ENCODE peak calls at places on chromosomes 12 and 14, in seven cellular contexts. Y is HFFc6, V is HFF-Myc, E is fibroblast of lung, G is kidney epithelial cell, B is nephron progenitor cell, U is epithelial cell of esophagus. L is an unnamed sample.
A peak's percentile ranks its signal among the peaks of the same experiment; 100 is the strongest.

GRCh38 chr12:31732926-31733548 is 4.2 kb upstream of the AMN1 start:
- DNase-seq in Y (peak; percentile 82), V (peak; percentile 76), E (peak; percentile 65), G (peak; percentile 90), B (no peak), U (peak; percentile 98), L (peak; percentile 34)

GRCh38 chr14:81384900-81385299 is 15.2 kb downstream of the STON2 start:
- DNase-seq in Y (no peak), V (no peak), E (peak; percentile 21), G (peak; percentile 92), B (no peak), U (peak; percentile 79), L (no peak)

GRCh38 chr12:69170293-69170692 is 69.1 kb upstream of the CPSF6 start:
- DNase-seq in Y (no peak), V (no peak), E (no peak), G (no peak), B (no peak), U (no peak), L (no peak)

GRCh38 chr12:89663577-89664357 is 44.9 kb downstream of the ATP2B1 start:
- DNase-seq in Y (peak; percentile 28), V (no peak), E (peak; percentile 57), G (no peak), B (no peak), U (peak; percentile 51), L (peak; percentile 4)

GRCh38 chr12:17076335-17076734 is 470.4 kb upstream of the LMO3 start:
- DNase-seq in Y (no peak), V (no peak), E (no peak), G (no peak), B (no peak), U (peak; percentile 59), L (no peak)

GRCh38 chr12:28033538-28033915 is 61.0 kb upstream of the PTHLH start:
- DNase-seq in Y (peak; percentile 32), V (no peak), E (peak; percentile 18), G (no peak), B (no peak), U (peak; percentile 92), L (no peak)

GRCh38 chr12:6606331-6607131 is 648 bp downstream of the CHD4 start:
- DNase-seq in Y (no peak), V (no peak), E (peak; percentile 34), G (no peak), B (peak; percentile 69), U (peak; percentile 24), L (no peak)

GRCh38 chr14:72699852-72700257 is 194.0 kb downstream of the DPF3 start:
- DNase-seq in Y (peak; percentile 46), V (no peak), E (peak; percentile 96), G (no peak), B (no peak), U (peak; percentile 57), L (peak; percentile 62)

GRCh38 chr12:70365648-70366518 is at the start of gene KCNMB4:
- DNase-seq in Y (no peak), V (no peak), E (peak; percentile 18), G (no peak), B (peak; percentile 92), U (peak; percentile 48), L (no peak)

GRCh38 chr12:49200882-49201594 is 12.2 kb upstream of the TUBA1A start:
- DNase-seq in Y (peak; percentile 71), V (no peak), E (peak; percentile 90), G (peak; percentile 51), B (no peak), U (peak; percentile 83), L (peak; percentile 69)

GRCh38 chr14:100772607-100773165 is 46.0 kb downstream of the DLK1 start:
- DNase-seq in Y (no peak), V (no peak), E (no peak), G (no peak), B (no peak), U (no peak), L (no peak)

GRCh38 chr12:99146730-99147129 is 500.8 kb upstream of the GARIN6 start:
- DNase-seq in Y (no peak), V (no peak), E (no peak), G (no peak), B (no peak), U (no peak), L (no peak)

GRCh38 chr14:90039253-90040010 is 22.4 kb upstream of the KCNK13 start:
- DNase-seq in Y (no peak), V (no peak), E (no peak), G (no peak), B (no peak), U (no peak), L (no peak)

GRCh38 chr12:132075026-132075713 is 68.9 kb downstream of the DDX51 start:
- DNase-seq in Y (no peak), V (no peak), E (no peak), G (no peak), B (no peak), U (no peak), L (no peak)

GRCh38 chr12:84689638-84690037 is 223.0 kb downstream of the SLC6A15 start:
- DNase-seq in Y (no peak), V (no peak), E (no peak), G (no peak), B (no peak), U (no peak), L (no peak)

GRCh38 chr12:3213171-3213570 is 136.0 kb downstream of the TSPAN9 start:
- DNase-seq in Y (no peak), V (no peak), E (no peak), G (no peak), B (no peak), U (no peak), L (no peak)

GRCh38 chr12:63952980-63953379 is 108.5 kb downstream of the SRGAP1 start:
- DNase-seq in Y (no peak), V (no peak), E (no peak), G (no peak), B (no peak), U (no peak), L (no peak)

GRCh38 chr14:90460136-90460535 is 63.3 kb downstream of the CALM1 start:
- DNase-seq in Y (no peak), V (no peak), E (no peak), G (no peak), B (no peak), U (no peak), L (no peak)

GRCh38 chr12:63897931-63898330 is 53.4 kb downstream of the SRGAP1 start:
- DNase-seq in Y (no peak), V (no peak), E (no peak), G (no peak), B (no peak), U (no peak), L (no peak)

GRCh38 chr12:125071456-125071855 is 6.2 kb downstream of the AACS start:
- DNase-seq in Y (no peak), V (no peak), E (no peak), G (no peak), B (no peak), U (no peak), L (no peak)

GRCh38 chr12:12333407-12333831 is 16.6 kb downstream of the MANSC1 start:
- DNase-seq in Y (no peak), V (no peak), E (peak; percentile 81), G (no peak), B (no peak), U (peak; percentile 50), L (no peak)

GRCh38 chr14:76985540-76986260 is 42.8 kb downstream of the IRF2BPL start:
- DNase-seq in Y (peak; percentile 19), V (no peak), E (no peak), G (no peak), B (no peak), U (no peak), L (no peak)

GRCh38 chr12:67433393-67434175 is 164.4 kb downstream of the CAND1 start:
- DNase-seq in Y (peak; percentile 52), V (no peak), E (no peak), G (no peak), B (no peak), U (peak; percentile 53), L (no peak)

GRCh38 chr12:67428431-67428830 is 159.3 kb downstream of the CAND1 start:
- DNase-seq in Y (peak; percentile 23), V (no peak), E (no peak), G (no peak), B (no peak), U (peak; percentile 60), L (no peak)

GRCh38 chr12:67427336-67427735 is 158.2 kb downstream of the CAND1 start:
- DNase-seq in Y (no peak), V (no peak), E (no peak), G (no peak), B (no peak), U (no peak), L (no peak)

GRCh38 chr12:67431436-67432049 is 162.4 kb downstream of the CAND1 start:
- DNase-seq in Y (peak; percentile 40), V (no peak), E (no peak), G (no peak), B (no peak), U (peak; percentile 74), L (no peak)

GRCh38 chr12:67430708-67431335 is 161.7 kb downstream of the CAND1 start:
- DNase-seq in Y (no peak), V (no peak), E (peak; percentile 85), G (no peak), B (no peak), U (no peak), L (no peak)
- TF ChIP-seq CTCF in Y (no peak), V (no peak), E (peak; percentile 31), G (no peak), B (no peak), U (no peak), L (peak; percentile 20)

GRCh38 chr14:54773171-54774006 is 129.2 kb downstream of the GCH1 start:
- DNase-seq in Y (peak; percentile 100), V (peak; percentile 100), E (peak; percentile 100), G (peak; percentile 98), B (peak; percentile 60), U (peak; percentile 99), L (peak; percentile 98)
- TF ChIP-seq CTCF in Y (peak; percentile 79), V (peak; percentile 65), E (peak; percentile 74), G (peak; percentile 65), B (peak; percentile 48), U (peak; percentile 73), L (peak; percentile 69)

GRCh38 chr12:105100998-105101397 is 6.5 kb upstream of the WASHC4 start:
- DNase-seq in Y (peak; percentile 28), V (no peak), E (peak; percentile 63), G (no peak), B (no peak), U (no peak), L (no peak)
- TF ChIP-seq CTCF in Y (peak; percentile 58), V (no peak), E (no peak), G (no peak), B (no peak), U (no peak), L (no peak)

GRCh38 chr14:74457511-74457910 is 31.5 kb upstream of the SYNDIG1L start:
- DNase-seq in Y (no peak), V (no peak), E (no peak), G (no peak), B (no peak), U (no peak), L (no peak)

GRCh38 chr14:74459981-74460380 is 33.1 kb downstream of the NPC2 start:
- DNase-seq in Y (no peak), V (no peak), E (no peak), G (no peak), B (no peak), U (no peak), L (no peak)

GRCh38 chr14:74456684-74457083 is 30.7 kb upstream of the SYNDIG1L start:
- DNase-seq in Y (no peak), V (no peak), E (no peak), G (no peak), B (no peak), U (no peak), L (no peak)

GRCh38 chr14:74462993-74463392 is 30.1 kb downstream of the NPC2 start:
- DNase-seq in Y (no peak), V (no peak), E (no peak), G (no peak), B (no peak), U (no peak), L (no peak)

GRCh38 chr14:74459289-74459946 is 33.4 kb upstream of the SYNDIG1L start:
- DNase-seq in Y (peak; percentile 70), V (peak; percentile 42), E (peak; percentile 51), G (peak; percentile 2), B (peak; percentile 49), U (peak; percentile 67), L (peak; percentile 11)
- TF ChIP-seq CTCF in Y (peak; percentile 87), V (peak; percentile 84), E (peak; percentile 55), G (peak; percentile 77), B (peak; percentile 54), U (peak; percentile 74), L (peak; percentile 85)

L was measured in BJ.